ENCODE peak calls at places on chromosomes 2 and 18, in six cellular contexts. L, Z, D, U, O and Y are unnamed samples.

GRCh38 chr18:68714356-68714706 is 577 bp downstream of the TMX3 start:
- DNase-seq in U (no peak), Z (no peak), L (no peak), D (no peak), O (no peak), Y (no peak)

GRCh38 chr18:64244571-64244970 is 95.7 kb upstream of the LINC00305 start:
- DNase-seq in D (no peak), Z (no peak), L (no peak), O (no peak), U (peak), Y (no peak)

GRCh38 chr2:19748711-19749506 is 152.9 kb downstream of the TTC32 start:
- DNase-seq in D (no peak), Z (no peak), U (no peak), L (no peak), O (no peak), Y (no peak)

GRCh38 chr2:105504459-105504858 is 105.6 kb upstream of the FHL2 start:
- DNase-seq in Z (no peak), L (no peak), O (no peak), D (no peak), U (no peak), Y (no peak)

GRCh38 chr2:62180960-62181359 is 15.0 kb upstream of the B3GNT2 start:
- DNase-seq in O (no peak), D (no peak), L (no peak), U (no peak), Z (no peak), Y (peak)

GRCh38 chr18:66043009-66043408 is 292.2 kb downstream of the CDH7 start:
- DNase-seq in L (no peak), O (no peak), D (no peak), U (no peak), Z (no peak), Y (no peak)

GRCh38 chr2:224948859-224949258 is 93.4 kb downstream of the DOCK10 start:
- DNase-seq in U (peak), O (no peak), D (no peak), L (no peak), Z (peak), Y (peak)

GRCh38 chr2:208407667-208408066 is 1.1 kb downstream of the PTH2R start:
- DNase-seq in U (no peak), O (peak), Z (peak), D (no peak), L (no peak), Y (no peak)

GRCh38 chr2:156464106-156464505 is 27.9 kb downstream of the GPD2 start:
- DNase-seq in D (no peak), Z (peak), U (no peak), L (no peak), O (no peak), Y (no peak)

GRCh38 chr2:224545884-224546644 is 39.1 kb downstream of the CUL3 start:
- DNase-seq in D (peak), U (no peak), O (no peak), L (no peak), Z (peak), Y (no peak)

GRCh38 chr2:54065411-54065810 is 50.0 kb upstream of the ACYP2 start:
- DNase-seq in U (no peak), D (peak), L (no peak), Z (peak), O (peak), Y (no peak)

GRCh38 chr18:7002107-7002506 is 115.5 kb downstream of the LAMA1 start:
- DNase-seq in Z (no peak), D (no peak), O (no peak), U (no peak), L (no peak), Y (no peak)

GRCh38 chr18:33034941-33035340 is 262.1 kb upstream of the KLHL14 start:
- DNase-seq in L (no peak), Z (no peak), D (peak), U (no peak), O (no peak), Y (no peak)

GRCh38 chr2:113873867-113874266 is 16.0 kb upstream of the ACTR3 start:
- DNase-seq in D (no peak), U (no peak), O (no peak), Z (no peak), L (no peak), Y (no peak)

GRCh38 chr2:5694016-5694690 is 2.0 kb downstream of the SOX11 start:
- DNase-seq in U (no peak), D (no peak), O (no peak), Z (no peak), L (no peak), Y (no peak)

GRCh38 chr2:60100034-60100433 is 453.4 kb downstream of the BCL11A start:
- DNase-seq in U (peak), O (no peak), D (no peak), Z (no peak), L (no peak), Y (peak)

GRCh38 chr2:152245653-152246052 is 70.1 kb upstream of the STAM2 start:
- DNase-seq in L (no peak), D (no peak), O (no peak), U (no peak), Z (no peak), Y (no peak)

GRCh38 chr2:219689676-219690628 is 62.5 kb downstream of the SLC4A3 start:
- DNase-seq in Z (peak), O (peak), L (peak), U (peak), D (no peak), Y (peak)

GRCh38 chr2:27016801-27017325 is 15.9 kb upstream of the TMEM214 start:
- DNase-seq in D (peak), Z (peak), O (peak), U (peak), L (peak), Y (peak)

GRCh38 chr2:187991389-187991788 is 300.3 kb upstream of the GULP1 start:
- DNase-seq in U (no peak), Z (no peak), O (no peak), D (no peak), L (no peak), Y (no peak)

GRCh38 chr2:36507408-36507812 is 90.6 kb downstream of the FEZ2 start:
- DNase-seq in Z (peak), D (no peak), U (peak), L (peak), O (peak), Y (peak)

GRCh38 chr2:68388772-68389171 is 23.7 kb downstream of the PLEK start:
- DNase-seq in D (no peak), U (peak), Z (no peak), L (no peak), O (no peak), Y (no peak)

GRCh38 chr2:216328347-216328746 is 43.9 kb downstream of the MARCHF4 start:
- DNase-seq in D (no peak), U (no peak), O (no peak), L (no peak), Z (peak), Y (no peak)

GRCh38 chr18:48816554-48816953 is 134.2 kb downstream of the SMAD7 start:
- DNase-seq in U (no peak), Z (no peak), L (no peak), O (no peak), D (no peak), Y (no peak)

GRCh38 chr2:11749646-11750349 is 3.4 kb downstream of the LPIN1 start:
- DNase-seq in L (no peak), D (no peak), U (no peak), O (no peak), Z (peak), Y (no peak)

GRCh38 chr18:11004294-11004693 is 145.1 kb downstream of the PIEZO2 start:
- DNase-seq in D (no peak), U (no peak), Z (peak), O (no peak), L (no peak), Y (no peak)

GRCh38 chr2:125167820-125168219 is 1142.7 kb downstream of the CNTNAP5 start:
- DNase-seq in O (no peak), U (no peak), L (no peak), Z (peak), D (peak), Y (no peak)

GRCh38 chr2:102033028-102033749 is 41.4 kb downstream of the IL1R2 start:
- DNase-seq in O (peak), U (peak), Z (peak), L (no peak), D (no peak), Y (peak)

GRCh38 chr2:79116997-79117928 is 3.0 kb upstream of the REG1A start:
- DNase-seq in L (no peak), O (no peak), D (no peak), Z (no peak), U (no peak), Y (no peak)

GRCh38 chr18:13877133-13877532 is 38.2 kb downstream of the MC2R start:
- DNase-seq in U (no peak), O (no peak), L (no peak), Z (no peak), D (no peak), Y (no peak)

GRCh38 chr2:42136832-42137821 is 32.0 kb upstream of the EML4 start:
- DNase-seq in L (no peak), O (no peak), U (no peak), D (no peak), Z (no peak), Y (no peak)

GRCh38 chr2:84880645-84881521 is at the start of gene TRABD2A:
- DNase-seq in U (peak), L (no peak), Z (no peak), O (no peak), D (no peak), Y (no peak)

GRCh38 chr2:150621800-150622199 is 134.3 kb upstream of the RND3 start:
- DNase-seq in U (no peak), D (peak), Z (peak), O (no peak), L (no peak), Y (no peak)

GRCh38 chr18:70195852-70196434 is 9.5 kb downstream of the RTTN start:
- DNase-seq in D (peak), Z (peak), O (peak), U (peak), L (no peak), Y (no peak)

GRCh38 chr2:124437811-124438210 is 412.7 kb downstream of the CNTNAP5 start:
- DNase-seq in Z (no peak), L (no peak), O (no peak), U (no peak), D (no peak), Y (no peak)